ENCODE peak calls at places on chromosomes 3 and 15, in ten cellular contexts. E, V, F, L, O, J, Q, N, K and M are unnamed samples.
A peak's percentile ranks its signal among the peaks of the same experiment; 100 is the strongest.

GRCh38 chr15:63089260-63090043 is 32.2 kb upstream of the LACTB start:
- DNase-seq in O (no peak), N (no peak), Q (peak; percentile 71), K (peak; percentile 93), E (no peak), J (peak; percentile 43), F (no peak), V (peak; percentile 57), L (no peak), M (peak; percentile 91)

GRCh38 chr3:56295161-56295560 is 173.1 kb downstream of the ERC2 start:
- DNase-seq in J (no peak), O (no peak), K (no peak), L (no peak), Q (no peak), N (no peak), E (no peak), F (no peak), V (no peak), M (no peak)

GRCh38 chr15:68621535-68621934 is 42.7 kb downstream of the CORO2B start:
- DNase-seq in E (no peak), J (no peak), K (no peak), O (no peak), F (no peak), N (no peak), Q (no peak), V (no peak), L (no peak), M (no peak)

GRCh38 chr15:48582472-48583235 is 62.9 kb downstream of the FBN1 start:
- DNase-seq in F (no peak), N (no peak), V (no peak), L (no peak), E (no peak), Q (no peak), O (no peak), K (peak; percentile 95), J (no peak), M (peak; percentile 95)

GRCh38 chr3:156787015-156787414 is 39.1 kb upstream of the LEKR1 start:
- DNase-seq in F (no peak), J (no peak), N (no peak), Q (no peak), V (no peak), O (no peak), L (no peak), E (no peak), K (no peak), M (no peak)

GRCh38 chr15:74580538-74581350 is 34.9 kb upstream of the CLK3 start:
- DNase-seq in F (no peak), E (no peak), O (no peak), N (no peak), J (no peak), K (no peak), V (no peak), Q (peak; percentile 7), L (no peak), M (no peak)

GRCh38 chr15:57703387-57703786 is 3.1 kb upstream of the POLR2M start:
- DNase-seq in J (no peak), F (no peak), E (no peak), V (no peak), Q (no peak), O (no peak), N (no peak), K (no peak), L (no peak), M (no peak)

GRCh38 chr15:25860885-25861866 is 2.0 kb downstream of the ATP10A start:
- DNase-seq in V (no peak), O (no peak), L (no peak), Q (no peak), N (no peak), J (no peak), E (no peak), F (no peak), K (no peak), M (no peak)

GRCh38 chr3:37546876-37547275 is 314.8 kb upstream of the CTDSPL start:
- DNase-seq in F (no peak), N (no peak), O (no peak), Q (peak; percentile 59), E (no peak), K (peak; percentile 46), V (no peak), J (peak; percentile 49), L (no peak), M (peak; percentile 14)

GRCh38 chr3:117184574-117184973 is 475.0 kb downstream of the TUSC7 start:
- DNase-seq in Q (no peak), O (no peak), L (no peak), V (no peak), E (no peak), F (no peak), J (no peak), N (no peak), K (peak; percentile 10), M (no peak)

GRCh38 chr15:67571643-67572415 is 29.3 kb downstream of the MAP2K5 start:
- DNase-seq in V (no peak), Q (no peak), N (no peak), K (no peak), J (no peak), O (no peak), F (no peak), E (no peak), L (no peak), M (no peak)

GRCh38 chr15:32861741-32862140 is 143.9 kb downstream of the GREM1 start:
- DNase-seq in O (peak; percentile 18), L (peak; percentile 63), V (no peak), Q (no peak), N (no peak), E (no peak), J (no peak), K (no peak), F (peak; percentile 70), M (peak; percentile 93)
- H3K4me3 ChIP-seq in O (no peak overlapping the region), L (no peak overlapping the region), V (no peak overlapping the region), Q (peak overlapping the region; percentile 12), N (peak overlapping the region; percentile 65), E (no peak overlapping the region), J (no peak overlapping the region), K (no peak overlapping the region), F (peak overlapping the region; percentile 47), M (no peak overlapping the region)

DNA sequence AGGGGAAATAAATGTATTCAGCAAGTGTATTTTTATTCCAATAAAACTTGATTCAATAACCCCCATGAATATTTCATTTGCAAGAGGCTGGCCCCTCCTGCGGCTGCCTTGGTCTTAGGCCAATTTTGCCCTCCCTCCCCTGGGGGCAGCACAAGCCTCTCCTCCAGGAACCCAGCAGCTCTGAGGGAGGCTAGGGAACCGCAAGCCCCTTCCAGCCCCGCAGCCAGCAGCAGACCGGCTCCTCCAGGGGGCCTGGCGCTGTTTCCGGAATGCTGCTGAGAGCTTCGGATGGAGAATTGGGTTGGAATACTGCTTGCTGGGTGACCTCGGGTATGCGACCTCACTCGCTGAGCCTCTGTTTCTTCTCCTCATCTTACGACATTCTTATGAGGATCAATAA is 150.1 kb downstream of the RAB11A start:
- DNase-seq in E (no peak), K (no peak), O (no peak), L (no peak), J (no peak), Q (no peak), N (no peak), V (no peak), F (no peak), M (no peak)
- TF ChIP-seq CTCF in E (no peak), K (no peak), O (no peak), L (no peak), J (no peak), Q (no peak), N (no peak), V (no peak), F (no peak), M (no peak)

GRCh38 chr3:9903238-9903624 is 583 bp downstream of the IL17RE start:
- DNase-seq in O (no peak), L (no peak), N (no peak), F (peak; percentile 67), E (no peak), V (no peak), Q (no peak), K (no peak), J (no peak), M (no peak)

GRCh38 chr3:9901967-9902366 is 681 bp upstream of the IL17RE start:
- DNase-seq in N (no peak), E (no peak), Q (no peak), O (no peak), K (no peak), J (no peak), L (no peak), V (no peak), F (no peak), M (no peak)

GRCh38 chr3:9902372-9903237 is at the start of gene IL17RE:
- DNase-seq in N (no peak), Q (no peak), V (no peak), K (no peak), J (no peak), F (peak; percentile 80), E (peak; percentile 67), O (peak; percentile 64), L (peak; percentile 76), M (no peak)

GRCh38 chr3:9906480-9906879 is 3.8 kb downstream of the IL17RE start:
- DNase-seq in J (no peak), N (no peak), Q (no peak), K (no peak), E (no peak), L (no peak), V (no peak), O (no peak), F (no peak), M (no peak)

GRCh38 chr3:9903904-9904303 is 1.3 kb downstream of the IL17RE start:
- DNase-seq in N (no peak), K (no peak), Q (no peak), F (no peak), O (peak; percentile 22), E (peak; percentile 45), L (no peak), J (no peak), V (no peak), M (no peak)
- H3K4me3 ChIP-seq in N (no peak overlapping the region), K (no peak overlapping the region), Q (no peak overlapping the region), F (peak overlapping the region; percentile 65), O (no peak overlapping the region), E (no peak overlapping the region), L (peak overlapping the region; percentile 55), J (no peak overlapping the region), V (no peak overlapping the region), M (no peak overlapping the region)

GRCh38 chr15:82944038-82944437 is 8.5 kb downstream of the HOMER2 start:
- DNase-seq in Q (no peak), N (no peak), O (no peak), F (no peak), L (no peak), K (no peak), J (no peak), E (no peak), V (no peak), M (no peak)

GRCh38 chr15:82944840-82945239 is 7.7 kb downstream of the HOMER2 start:
- DNase-seq in F (no peak), J (no peak), Q (no peak), V (no peak), E (no peak), N (no peak), L (no peak), O (no peak), K (no peak), M (no peak)

GRCh38 chr15:82945326-82945725 is 7.2 kb downstream of the HOMER2 start:
- DNase-seq in L (no peak), K (no peak), V (no peak), Q (no peak), E (no peak), F (no peak), J (no peak), O (no peak), N (no peak), M (no peak)

GRCh38 chr15:82943176-82943575 is 9.3 kb downstream of the HOMER2 start:
- DNase-seq in L (no peak), J (no peak), V (no peak), E (no peak), F (no peak), K (no peak), O (no peak), Q (no peak), N (no peak), M (no peak)

GRCh38 chr15:82942691-82943090 is 9.8 kb downstream of the HOMER2 start:
- DNase-seq in K (no peak), V (no peak), F (no peak), O (peak; percentile 93), J (peak; percentile 33), N (no peak), E (peak; percentile 91), L (peak; percentile 78), Q (no peak), M (no peak)
- TF ChIP-seq CTCF in K (no peak), V (no peak), F (no peak), O (no peak), J (no peak), N (no peak), E (no peak), L (no peak), Q (no peak), M (no peak)